ENCODE peak calls at places on chromosomes 6 and 20, in eight cellular contexts. U is progenitor cell of endocrine pancreas; K is bronchial epithelial cell; Z is activated CD4-positive, alpha-beta memory T cell treated with anti-CD3 and anti-CD28 coated beads, Interleukin-2, amount 10 ng/mL, durations not matched to agents 7 days and 5 days; E is NCI-H2171 treated with DMSO at 0.1 percent for 48 hours; V is DMS79; H is stimulated activated CD8-positive, alpha-beta memory T cell treated with anti-CD3 and anti-CD28 coated beads, Interleukin-2, amount 100 ng/mL, for 1 hour; L is amniotic epithelial cell. N is an unnamed sample.

GRCh38 chr20:25467441-25467840 is 60.0 kb downstream of the GINS1 start:
- DNase-seq in Z (no peak), V (no peak), E (no peak), U (no peak), L (no peak), K (no peak), H (no peak), N (no peak)

GRCh38 chr6:6686748-6687601 is 98.5 kb downstream of the LY86 start:
- DNase-seq in V (peak; percentile 92), L (peak; percentile 81), H (no peak), E (peak; percentile 96), K (peak; percentile 79), Z (no peak), U (peak; percentile 70), N (peak; percentile 42)

GRCh38 chr6:166413491-166413951 is 30.8 kb upstream of the MPC1 start:
- DNase-seq in V (no peak), U (no peak), H (no peak), K (no peak), E (no peak), L (no peak), Z (no peak), N (no peak)

GRCh38 chr6:105099371-105099770 is 80.4 kb downstream of the POPDC3 start:
- DNase-seq in V (no peak), U (no peak), H (no peak), K (no peak), L (no peak), Z (no peak), E (no peak), N (no peak)

GRCh38 chr6:34922177-34922663 is 33.2 kb downstream of the ANKS1A start:
- DNase-seq in E (no peak), K (peak; percentile 81), L (peak; percentile 79), H (no peak), V (no peak), U (no peak), Z (no peak), N (peak; percentile 87)

GRCh38 chr20:57215826-57216471 is 50.5 kb downstream of the BMP7 start:
- DNase-seq in L (no peak), V (no peak), H (no peak), Z (no peak), E (no peak), U (no peak), K (no peak), N (no peak)

GRCh38 chr6:115750292-115750691 is 310.4 kb downstream of the FRK start:
- DNase-seq in K (no peak), H (no peak), U (no peak), Z (no peak), E (no peak), L (no peak), V (no peak), N (no peak)

GRCh38 chr6:170132011-170132521 is 158.8 kb downstream of the DLL1 start:
- DNase-seq in E (no peak), V (no peak), L (no peak), U (no peak), H (no peak), K (no peak), Z (no peak), N (no peak)

GRCh38 chr6:168035098-168035660 is 37.7 kb downstream of the KIF25 start:
- DNase-seq in E (peak; percentile 64), U (peak; percentile 40), K (no peak), L (peak; percentile 83), V (no peak), H (no peak), Z (no peak), N (peak; percentile 67)

GRCh38 chr20:59191036-59191755 is 27.6 kb downstream of the ZNF831 start:
- DNase-seq in U (no peak), H (no peak), E (no peak), L (no peak), K (no peak), V (no peak), Z (no peak), N (no peak)

GRCh38 chr6:90078513-90079289 is 184.4 kb downstream of the GJA10 start:
- DNase-seq in H (no peak), Z (peak; percentile 36), V (no peak), L (peak; percentile 86), E (no peak), K (no peak), U (no peak), N (peak; percentile 16)

GRCh38 chr6:148947621-148948444 is 201.0 kb downstream of the UST start:
- DNase-seq in U (peak; percentile 77), Z (peak; percentile 77), L (peak; percentile 68), K (peak; percentile 75), E (peak; percentile 78), V (peak; percentile 18), H (peak; percentile 60), N (peak; percentile 81)

GRCh38 chr20:50624351-50625016 is 66.9 kb downstream of the RIPOR3 start:
- DNase-seq in U (no peak), K (peak; percentile 40), H (no peak), L (no peak), V (peak; percentile 81), E (peak; percentile 94), Z (no peak), N (no peak)

GRCh38 chr6:156557269-156557885 is 219.8 kb upstream of the ARID1B start:
- DNase-seq in L (peak; percentile 7), Z (no peak), K (peak; percentile 37), E (peak; percentile 18), H (no peak), V (no peak), U (peak; percentile 37), N (peak; percentile 44)

GRCh38 chr20:288956-289692 is 1.4 kb downstream of the C20orf96 start:
- DNase-seq in E (no peak), K (no peak), Z (no peak), L (no peak), U (no peak), V (no peak), H (no peak), N (no peak)

GRCh38 chr20:63951398-63952209 is 4.6 kb downstream of the UCKL1 start:
- DNase-seq in Z (no peak), H (no peak), V (no peak), E (no peak), U (no peak), K (no peak), L (no peak), N (no peak)

N was measured in GM23248.